ENCODE peak calls at places on chromosomes 5 and 9, in ten cellular contexts. Y is astrocyte of the cerebellum, X is sigmoid colon, H is MM.1S, V is astrocyte of the spinal cord, G is mammary epithelial cell, D is left lung, A is AG09309, P is psoas muscle, Z is epithelial cell of esophagus. B is an unnamed sample.
A peak's percentile ranks its signal among the peaks of the same experiment; 100 is the strongest.

GRCh38 chr9:83630938-83631457 is 8.1 kb downstream of the IDNK start:
- DNase-seq in D (no peak), P (no peak), V (no peak), Y (no peak), X (no peak), Z (no peak), H (no peak), G (no peak), A (no peak), B (no peak)

GRCh38 chr5:181186902-181187499 is 18.0 kb downstream of the TRIM7 start:
- DNase-seq in G (no peak), H (no peak), V (no peak), Z (peak; percentile 35), Y (no peak), D (no peak), P (no peak), X (no peak), A (no peak), B (peak; percentile 47)

GRCh38 chr5:81121836-81122235 is 111.3 kb upstream of the CKMT2 start:
- DNase-seq in Y (no peak), X (no peak), P (no peak), A (no peak), D (no peak), Z (no peak), V (peak; percentile 26), G (no peak), H (peak; percentile 2), B (no peak)

GRCh38 chr9:93674580-93675335 is 98.4 kb downstream of the PHF2 start:
- DNase-seq in G (no peak), P (peak; percentile 35), Y (no peak), X (peak; percentile 57), V (no peak), D (peak; percentile 49), A (no peak), Z (no peak), H (no peak), B (no peak)

GRCh38 chr5:135031813-135032612 is 2.0 kb downstream of the PITX1 start:
- DNase-seq in P (no peak), H (peak; percentile 21), Z (no peak), X (no peak), G (no peak), Y (no peak), A (no peak), V (peak; percentile 31), D (no peak), B (no peak)

GRCh38 chr9:89505795-89506385 is 8.0 kb upstream of the SEMA4D start:
- DNase-seq in H (no peak), Z (no peak), V (no peak), A (no peak), X (no peak), G (no peak), D (no peak), Y (no peak), P (no peak), B (no peak)

GRCh38 chr9:138010274-138010800 is 132.8 kb downstream of the CACNA1B start:
- DNase-seq in P (peak; percentile 9), D (peak; percentile 45), G (no peak), X (no peak), Z (no peak), A (no peak), Y (no peak), H (no peak), V (no peak), B (no peak)

GRCh38 chr5:72478684-72479083 is 28.5 kb downstream of the ZNF366 start:
- DNase-seq in P (no peak), Z (no peak), H (no peak), Y (no peak), A (peak; percentile 33), V (no peak), G (no peak), X (no peak), D (no peak), B (peak; percentile 35)

GRCh38 chr5:138489705-138490104 is 24.4 kb downstream of the EGR1 start:
- DNase-seq in Y (no peak), P (no peak), A (no peak), V (no peak), H (no peak), G (no peak), Z (no peak), X (no peak), D (no peak), B (peak; percentile 52)

GRCh38 chr5:150762216-150762615 is 3.4 kb upstream of the DCTN4 start:
- DNase-seq in A (no peak), H (no peak), Z (peak; percentile 72), D (no peak), P (peak; percentile 46), X (no peak), V (no peak), G (no peak), Y (no peak), B (peak; percentile 58)

GRCh38 chr5:10503321-10503720 is 60.5 kb upstream of the ANKRD33B start:
- DNase-seq in H (no peak), X (no peak), G (no peak), D (no peak), A (no peak), P (no peak), Z (no peak), V (no peak), Y (no peak), B (no peak)

GRCh38 chr9:130432362-130432761 is 12.4 kb upstream of the ASS1 start:
- DNase-seq in H (no peak), A (no peak), D (no peak), G (no peak), Y (no peak), X (no peak), P (peak; percentile 34), Z (no peak), V (no peak), B (no peak)

DNA sequence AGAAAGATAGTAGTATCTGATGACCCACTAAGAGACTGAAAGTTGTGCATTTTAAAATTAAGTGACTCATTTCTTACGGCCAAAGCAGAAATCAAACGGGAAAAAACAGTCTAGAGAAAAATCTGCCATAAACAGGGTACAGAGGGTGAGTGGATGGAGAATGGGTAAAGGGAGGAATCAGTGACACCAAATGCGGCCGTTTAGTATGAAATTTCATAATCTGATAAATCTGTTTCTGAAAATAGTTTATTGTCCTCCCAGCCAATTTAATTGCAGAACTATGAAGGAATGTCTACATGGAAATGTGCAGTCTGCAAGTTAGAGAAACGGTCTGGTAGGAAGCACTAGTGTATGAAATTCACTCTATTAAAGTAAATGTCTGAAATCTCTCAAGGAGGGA is 39.5 kb downstream of the ADAMTS12 start:
- DNase-seq in Z (no peak), P (no peak), Y (no peak), H (no peak), G (no peak), X (no peak), V (peak; percentile 49), D (no peak), A (no peak), B (peak; percentile 44)
- TF ChIP-seq CTCF in Z (no peak), P (no peak), Y (no peak), H (no peak), G (no peak), X (no peak), V (no peak), D (no peak), A (no peak), B (no peak)

GRCh38 chr5:141477815-141478214 is 2.0 kb downstream of the PCDHGC3 start:
- DNase-seq in X (no peak), V (no peak), Z (no peak), D (no peak), G (no peak), P (no peak), A (no peak), Y (no peak), H (no peak), B (no peak)

GRCh38 chr5:141478321-141478945 is 2.7 kb downstream of the PCDHGC3 start:
- DNase-seq in Z (peak; percentile 76), P (peak; percentile 58), G (peak; percentile 78), A (no peak), H (no peak), Y (no peak), V (peak; percentile 29), X (no peak), D (peak; percentile 91), B (no peak)

GRCh38 chr5:141475625-141476131 is at the start of gene PCDHGC3:
- DNase-seq in Y (peak; percentile 91), P (peak; percentile 96), G (peak; percentile 95), V (peak; percentile 97), Z (peak; percentile 94), D (peak; percentile 89), H (peak; percentile 86), A (peak; percentile 87), X (peak; percentile 99), B (peak; percentile 98)

GRCh38 chr5:141476132-141476909 is 555 bp downstream of the PCDHGC3 start:
- DNase-seq in X (peak; percentile 85), D (peak; percentile 79), Z (peak; percentile 71), P (peak; percentile 84), Y (peak; percentile 56), A (peak; percentile 46), V (peak; percentile 85), G (peak; percentile 79), H (peak; percentile 16), B (peak; percentile 81)

GRCh38 chr5:141477169-141477568 is 1.4 kb downstream of the PCDHGC3 start:
- DNase-seq in V (no peak), A (no peak), Z (no peak), Y (no peak), P (no peak), H (no peak), G (no peak), D (no peak), X (no peak), B (no peak)
- H3K4me3 ChIP-seq in V (peak overlapping the region; percentile 61), A (peak overlapping the region; percentile 51), Z (peak overlapping the region; percentile 92), Y (peak overlapping the region; percentile 60), P (peak overlapping the region; percentile 77), H (no peak overlapping the region), G (peak overlapping the region; percentile 50), D (peak overlapping the region; percentile 52), X (peak overlapping the region; percentile 72), B (peak overlapping the region; percentile 66)

GRCh38 chr5:60125636-60126035 is 232.1 kb upstream of the PDE4D start:
- DNase-seq in Z (no peak), Y (no peak), A (no peak), G (no peak), P (no peak), D (no peak), V (no peak), X (no peak), H (no peak), B (no peak)

GRCh38 chr5:60136841-60137240 is 243.3 kb upstream of the PDE4D start:
- DNase-seq in H (no peak), X (no peak), G (no peak), D (no peak), Y (no peak), A (no peak), Z (no peak), P (no peak), V (no peak), B (no peak)

DNA sequence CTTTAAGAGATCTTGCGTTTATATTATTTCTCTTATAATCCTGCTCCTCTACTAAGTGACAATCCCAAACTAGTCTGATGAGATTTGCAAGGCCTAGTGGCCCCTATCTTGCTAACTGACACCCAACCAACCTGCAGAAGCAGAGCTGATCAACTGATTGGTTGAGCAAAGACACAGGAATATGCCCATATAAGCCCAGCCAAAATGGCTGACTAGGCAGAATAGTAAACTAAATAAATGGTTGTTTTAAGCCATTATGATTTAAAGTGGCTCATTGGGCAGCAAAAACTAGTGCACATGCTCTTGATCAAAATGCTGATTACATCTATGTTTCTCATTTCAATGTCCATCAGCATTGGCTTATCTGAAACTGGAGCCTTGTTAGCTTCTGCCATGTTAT is 238.0 kb upstream of the PDE4D start:
- DNase-seq in V (no peak), X (no peak), P (no peak), G (no peak), D (no peak), Z (no peak), A (no peak), H (no peak), Y (no peak), B (no peak)
- TF ChIP-seq CTCF in V (no peak), X (no peak), P (no peak), G (no peak), D (no peak), Z (no peak), A (no peak), H (no peak), Y (no peak), B (no peak)

GRCh38 chr5:912356-913091 is 19.8 kb downstream of the TRIP13 start:
- DNase-seq in X (no peak), V (peak; percentile 98), Z (peak; percentile 100), H (no peak), G (peak; percentile 99), P (no peak), Y (peak; percentile 95), D (no peak), A (peak; percentile 87), B (peak; percentile 97)
- H3K4me3 ChIP-seq in X (no peak overlapping the region), V (no peak overlapping the region), Z (peak overlapping the region; percentile 16), H (no peak overlapping the region), G (no peak overlapping the region), P (no peak overlapping the region), Y (peak overlapping the region; percentile 7), D (no peak overlapping the region), A (no peak overlapping the region), B (no peak overlapping the region)